ENCODE peak calls at places on chromosomes 1 and 21, in six cellular contexts. D is trophoblast cell, Z is neuronal stem cell, R is mesenchymal stem cell, S is H9, P is H1. B is an unnamed sample.

GRCh38 chr21:26124421-26124833 is 46.1 kb downstream of the APP start:
- DNase-seq in D (peak), Z (no peak), P (no peak), S (no peak), R (peak), B (peak)

GRCh38 chr1:37478890-37479254 is 4.5 kb downstream of the ZC3H12A start:
- DNase-seq in P (no peak), S (no peak), Z (no peak), D (no peak), R (peak), B (peak)

GRCh38 chr1:8040586-8040985 is 14.5 kb upstream of the ERRFI1 start:
- DNase-seq in D (no peak), Z (no peak), S (no peak), P (no peak), R (peak), B (peak)

GRCh38 chr1:66920543-66920942 is 4.1 kb downstream of the DNAI4 start:
- DNase-seq in S (no peak), Z (no peak), R (no peak), D (no peak), P (no peak), B (no peak)

GRCh38 chr21:17083084-17083483 is 429.8 kb upstream of the CXADR start:
- DNase-seq in P (no peak), D (no peak), S (no peak), R (no peak), Z (no peak), B (no peak)

GRCh38 chr1:32724678-32725594 is 22.4 kb upstream of the SYNC start:
- DNase-seq in P (no peak), D (peak), R (peak), S (peak), Z (no peak), B (peak)

GRCh38 chr1:4170953-4171352 is 270.9 kb upstream of the C1orf174 start:
- DNase-seq in R (no peak), D (no peak), Z (no peak), P (no peak), S (no peak), B (no peak)

GRCh38 chr1:215416497-215416896 is 150.6 kb upstream of the KCTD3 start:
- DNase-seq in Z (no peak), R (no peak), S (peak), D (no peak), P (no peak), B (no peak)

GRCh38 chr21:41600556-41600955 is 92.6 kb upstream of the TMPRSS2 start:
- DNase-seq in P (no peak), S (no peak), Z (no peak), R (no peak), D (no peak), B (no peak)

GRCh38 chr1:86472165-86472564 is 3.4 kb downstream of the CLCA1 start:
- DNase-seq in Z (no peak), R (no peak), S (no peak), D (no peak), P (no peak), B (no peak)

GRCh38 chr1:96688737-96689136 is 32.8 kb upstream of the PTBP2 start:
- DNase-seq in R (no peak), D (no peak), P (no peak), Z (peak), S (peak), B (no peak)

GRCh38 chr1:229171934-229172333 is 99.0 kb upstream of the RAB4A start:
- DNase-seq in S (peak), D (peak), Z (no peak), P (no peak), R (no peak), B (no peak)

GRCh38 chr21:30979054-30979453 is 59.2 kb downstream of the KRTAP19-8 start:
- DNase-seq in R (no peak), D (no peak), P (no peak), Z (no peak), S (no peak), B (no peak)

GRCh38 chr1:38235705-38236104 is 189.1 kb upstream of the POU3F1 start:
- DNase-seq in S (no peak), R (no peak), D (no peak), P (no peak), Z (no peak), B (peak)

GRCh38 chr1:55150880-55151582 is 64.1 kb downstream of the USP24 start:
- DNase-seq in S (no peak), P (no peak), D (no peak), R (no peak), Z (no peak), B (no peak)

GRCh38 chr1:61139324-61140055 is 57.1 kb downstream of the NFIA start:
- DNase-seq in Z (no peak), S (no peak), P (no peak), D (peak), R (peak), B (peak)

GRCh38 chr1:184497962-184498723 is 111.3 kb downstream of the C1orf21 start:
- DNase-seq in Z (peak), P (peak), D (no peak), S (peak), R (peak), B (no peak)

GRCh38 chr1:110588991-110589390 is 17.2 kb downstream of the KCNA2 start:
- DNase-seq in D (no peak), R (no peak), P (no peak), S (no peak), Z (no peak), B (no peak)

GRCh38 chr1:228341814-228342626 is 64.6 kb downstream of the TRIM11 start:
- DNase-seq in D (no peak), R (no peak), Z (no peak), P (no peak), S (peak), B (no peak)

GRCh38 chr21:16534408-16535099 is 804.8 kb downstream of the USP25 start:
- DNase-seq in P (no peak), Z (no peak), D (no peak), R (no peak), S (no peak), B (peak)

GRCh38 chr1:89347296-89347695 is 16.6 kb upstream of the GBP6 start:
- DNase-seq in P (no peak), R (no peak), Z (no peak), D (no peak), S (no peak), B (no peak)

GRCh38 chr1:116067564-116067887 is 43.7 kb upstream of the MAB21L3 start:
- DNase-seq in D (peak), Z (no peak), S (no peak), P (no peak), R (peak), B (peak)

GRCh38 chr1:54818461-54819194 is 17.5 kb upstream of the TTC22 start:
- DNase-seq in Z (no peak), D (no peak), S (no peak), R (no peak), P (no peak), B (no peak)

GRCh38 chr1:200292699-200293098 is 117.1 kb downstream of the ZNF281 start:
- DNase-seq in Z (no peak), R (no peak), P (no peak), S (no peak), D (no peak), B (no peak)

GRCh38 chr1:101769520-101769919 is 227.2 kb downstream of the OLFM3 start:
- DNase-seq in D (no peak), S (no peak), R (peak), P (no peak), Z (no peak), B (peak)

GRCh38 chr21:38793926-38794713 is 11.6 kb upstream of the ETS2 start:
- DNase-seq in S (no peak), R (no peak), D (no peak), P (no peak), Z (no peak), B (no peak)

GRCh38 chr1:10914056-10914455 is 98.4 kb upstream of the TARDBP start:
- DNase-seq in P (no peak), R (no peak), D (no peak), S (no peak), Z (no peak), B (no peak)

GRCh38 chr1:10824821-10825540 is 28.5 kb upstream of the CASZ1 start:
- DNase-seq in S (peak), R (peak), P (no peak), D (no peak), Z (no peak), B (peak)

GRCh38 chr1:212608956-212609700 is 567 bp downstream of the ATF3 start:
- DNase-seq in R (peak), P (no peak), D (peak), S (peak), Z (peak), B (no peak)

GRCh38 chr1:244302889-244303609 is 148.7 kb downstream of the ADSS2 start:
- DNase-seq in D (peak), P (no peak), Z (no peak), R (peak), S (no peak), B (peak)

GRCh38 chr1:119442756-119443155 is 27.8 kb downstream of the HSD3B2 start:
- DNase-seq in S (no peak), D (no peak), P (no peak), Z (no peak), R (no peak), B (no peak)

GRCh38 chr1:153795325-153795837 is 20.2 kb downstream of the SLC27A3 start:
- DNase-seq in D (no peak), R (no peak), S (peak), Z (no peak), P (no peak), B (no peak)

GRCh38 chr1:209585672-209586071 is 2.2 kb downstream of the CAMK1G start:
- DNase-seq in S (peak), R (peak), Z (no peak), D (no peak), P (no peak), B (no peak)

GRCh38 chr1:29695809-29696208 is 459.5 kb downstream of the PTPRU start:
- DNase-seq in Z (no peak), D (no peak), S (no peak), R (no peak), P (no peak), B (no peak)

GRCh38 chr1:59640851-59641250 is 173.9 kb upstream of the HOOK1 start:
- DNase-seq in S (no peak), R (peak), Z (no peak), D (no peak), P (no peak), B (no peak)

GRCh38 chr1:153626929-153627796 is at the start of gene S100A13:
- DNase-seq in Z (peak), D (peak), P (peak), R (peak), S (peak), B (peak)

GRCh38 chr1:224406216-224406615 is 28.4 kb downstream of the WDR26 start:
- DNase-seq in R (no peak), D (no peak), Z (no peak), P (no peak), S (no peak), B (no peak)

GRCh38 chr1:11701551-11701961 is 10.0 kb downstream of the DRAXIN start:
- DNase-seq in P (no peak), Z (no peak), R (no peak), D (no peak), S (peak), B (no peak)

GRCh38 chr1:1875932-1876331 is 15.0 kb downstream of the GNB1 start:
- DNase-seq in P (no peak), S (no peak), R (no peak), Z (no peak), D (no peak), B (no peak)

DNA sequence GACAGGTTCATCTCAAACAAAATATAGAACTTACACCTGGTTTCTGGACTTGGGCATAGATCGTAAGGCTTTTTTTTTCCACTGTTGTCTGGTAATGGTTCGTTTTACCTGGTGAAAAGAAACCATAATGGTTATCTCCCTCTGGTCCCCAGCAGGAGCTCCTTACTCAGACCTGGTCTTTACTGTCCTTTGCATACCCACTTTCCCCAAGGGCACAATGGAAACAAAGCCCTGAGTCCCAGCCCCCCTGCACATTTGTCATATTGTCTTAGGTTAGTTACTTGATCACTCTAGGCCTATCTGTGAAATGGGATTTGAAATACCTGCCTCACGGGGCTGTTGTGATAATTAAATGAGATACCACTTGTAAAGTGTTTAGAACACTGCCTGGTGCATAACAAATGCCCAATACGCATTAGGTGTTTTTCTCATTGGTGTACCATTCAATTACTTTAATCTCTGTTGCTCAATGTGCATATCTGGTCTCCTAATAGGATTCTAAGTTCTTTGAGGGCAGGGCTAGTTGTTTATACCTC is 27.0 kb downstream of the SLAMF1 start:
- DNase-seq in R (no peak), Z (no peak), P (no peak), D (no peak), S (no peak), B (no peak)
- H2BK5ac ChIP-seq in R (no peak), Z (no peak), P (no peak), D (no peak), S (no peak), B (no peak)

GRCh38 chr21:37644666-37645065 is 271.6 kb downstream of the KCNJ6 start:
- DNase-seq in R (no peak), Z (no peak), P (no peak), D (no peak), S (peak), B (no peak)

GRCh38 chr21:37645848-37646247 is 270.4 kb downstream of the KCNJ6 start:
- DNase-seq in R (no peak), D (no peak), Z (no peak), S (no peak), P (no peak), B (no peak)

GRCh38 chr21:37639756-37640155 is 273.2 kb downstream of the DYRK1A start:
- DNase-seq in D (no peak), P (no peak), R (no peak), S (no peak), Z (no peak), B (no peak)

GRCh38 chr21:37647781-37648180 is 268.5 kb downstream of the KCNJ6 start:
- DNase-seq in P (no peak), S (no peak), Z (no peak), R (no peak), D (no peak), B (no peak)

GRCh38 chr21:37642493-37642892 is 273.8 kb downstream of the KCNJ6 start:
- DNase-seq in S (peak), P (no peak), Z (no peak), R (no peak), D (no peak), B (no peak)
- H2BK5ac ChIP-seq in S (no peak), P (peak), Z (no peak), R (no peak), D (no peak), B (no peak)

GRCh38 chr1:93080424-93080823 is 1.3 kb downstream of the MTF2 start:
- DNase-seq in R (peak), S (no peak), P (no peak), Z (no peak), D (peak), B (peak)

GRCh38 chr1:93082313-93082712 is 3.2 kb downstream of the MTF2 start:
- DNase-seq in P (no peak), Z (no peak), R (no peak), S (no peak), D (no peak), B (no peak)

GRCh38 chr1:93078935-93079654 is at the start of gene MTF2:
- DNase-seq in S (peak), R (peak), Z (peak), P (peak), D (peak), B (peak)

GRCh38 chr1:93081716-93082115 is 2.6 kb downstream of the MTF2 start:
- DNase-seq in P (no peak), D (peak), R (peak), Z (no peak), S (no peak), B (peak)

GRCh38 chr1:93079685-93080141 is 630 bp downstream of the MTF2 start:
- DNase-seq in Z (no peak), D (no peak), P (no peak), S (peak), R (peak), B (no peak)
- H2BK5ac ChIP-seq in Z (peak), D (peak), P (peak), S (peak), R (peak), B (peak)

GRCh38 chr1:174999216-174999925 is 376 bp upstream of the CACYBP start:
- DNase-seq in D (peak), P (peak), S (peak), R (peak), Z (peak), B (peak)
- H2BK5ac ChIP-seq in D (peak), P (peak), S (peak), R (peak), Z (peak), B (peak)

GRCh38 chr1:114386129-114387037 is 124.6 kb downstream of the TRIM33 start:
- DNase-seq in D (peak), Z (no peak), S (no peak), P (no peak), R (no peak), B (no peak)
- H2BK5ac ChIP-seq in D (no peak), Z (no peak), S (no peak), P (no peak), R (no peak), B (no peak)